ENCODE peak calls at places on chromosomes 5 and 9, in five cellular contexts. R, Y, I, E and N are unnamed samples.

GRCh38 chr9:110191616-110192015 is 16.3 kb downstream of the C9orf152 start:
- DNase-seq in R (no peak), Y (no peak), I (no peak), E (no peak), N (no peak)

GRCh38 chr5:62064993-62065392 is 241.0 kb upstream of the KIF2A start:
- DNase-seq in R (no peak), Y (no peak), I (no peak), E (no peak), N (no peak)

GRCh38 chr5:31095796-31096195 is 97.7 kb upstream of the CDH6 start:
- DNase-seq in R (no peak), Y (no peak), I (no peak), E (no peak), N (no peak)

GRCh38 chr9:87656485-87656884 is 69.4 kb upstream of the CTSL start:
- DNase-seq in R (no peak), Y (no peak), I (no peak), E (no peak), N (no peak)

GRCh38 chr5:107607656-107608368 is 62.9 kb downstream of the EFNA5 start:
- DNase-seq in R (no peak), Y (no peak), I (no peak), E (no peak), N (no peak)

GRCh38 chr5:150398432-150399157 is 14.1 kb downstream of the CD74 start:
- DNase-seq in R (no peak), Y (no peak), I (no peak), E (no peak), N (no peak)

GRCh38 chr5:82812575-82812974 is 264.6 kb downstream of the TMEM167A start:
- DNase-seq in R (no peak), Y (no peak), I (no peak), E (no peak), N (no peak)

GRCh38 chr5:35644543-35644942 is 26.9 kb downstream of the SPEF2 start:
- DNase-seq in R (no peak), Y (no peak), I (no peak), E (no peak), N (no peak)

GRCh38 chr9:96478829-96479371 is 28.9 kb downstream of the HABP4 start:
- DNase-seq in R (no peak), Y (no peak), I (no peak), E (no peak), N (no peak)

GRCh38 chr9:82598254-82599039 is 464.5 kb downstream of the RASEF start:
- DNase-seq in R (no peak), Y (no peak), I (no peak), E (no peak), N (no peak)

GRCh38 chr5:171736976-171737848 is 48.4 kb upstream of the SMIM23 start:
- DNase-seq in R (no peak), Y (no peak), I (no peak), E (no peak), N (no peak)

GRCh38 chr9:107638922-107639321 is 149.4 kb upstream of the KLF4 start:
- DNase-seq in R (no peak), Y (no peak), I (no peak), E (no peak), N (no peak)

GRCh38 chr5:79202076-79202475 is 33.9 kb upstream of the JMY start:
- DNase-seq in R (no peak), Y (no peak), I (no peak), E (no peak), N (no peak)

GRCh38 chr5:174409070-174409469 is 315.3 kb upstream of the MSX2 start:
- DNase-seq in R (no peak), Y (no peak), I (no peak), E (no peak), N (no peak)

GRCh38 chr5:7897014-7897600 is 28.2 kb downstream of the MTRR start:
- DNase-seq in R (no peak), Y (peak), I (no peak), E (no peak), N (no peak)

GRCh38 chr5:135740475-135740874 is 94.0 kb upstream of the SLC25A48 start:
- DNase-seq in R (no peak), Y (no peak), I (no peak), E (peak), N (no peak)

GRCh38 chr9:34579097-34579818 is 10.3 kb downstream of the CNTFR start:
- DNase-seq in R (no peak), Y (no peak), I (no peak), E (no peak), N (no peak)

GRCh38 chr9:112569186-112569585 is 82.6 kb downstream of the KIAA1958 start:
- DNase-seq in R (no peak), Y (no peak), I (no peak), E (no peak), N (no peak)

GRCh38 chr5:57324888-57325287 is 151.0 kb downstream of the GPBP1 start:
- DNase-seq in R (no peak), Y (no peak), I (no peak), E (no peak), N (no peak)

GRCh38 chr5:164097747-164098146 is 592.3 kb downstream of the MAT2B start:
- DNase-seq in R (no peak), Y (peak), I (no peak), E (no peak), N (no peak)